ENCODE peak calls at places on chromosomes 11 and 22, in ten cellular contexts. L is foreskin fibroblast; Q is brain microvascular endothelial cell; G is activated CD8-positive, alpha-beta T cell treated with anti-CD3 and anti-CD28 coated beads for 36 hours; R is right lobe of liver; J is A673; W is fibroblast of lung; A is nephron progenitor cell; Z is fibroblast of villous mesenchyme; N is GM23338. E is an unnamed sample.
A peak's percentile ranks its signal among the peaks of the same experiment; 100 is the strongest.

GRCh38 chr11:23471878-23472277 is 611.6 kb upstream of the CCDC179 start:
- DNase-seq in Z (no peak), J (no peak), W (no peak), N (no peak), Q (no peak), R (no peak), G (no peak), L (no peak), A (no peak), E (no peak)

GRCh38 chr11:74019104-74019738 is 10.3 kb upstream of the UCP3 start:
- DNase-seq in J (no peak), R (peak; percentile 84), L (no peak), Q (no peak), N (no peak), W (no peak), G (no peak), Z (peak; percentile 88), A (no peak), E (no peak)

GRCh38 chr11:111623527-111624030 is 21.3 kb downstream of the SIK2 start:
- DNase-seq in Z (no peak), N (no peak), Q (no peak), L (no peak), A (no peak), R (no peak), G (no peak), W (no peak), J (no peak), E (no peak)

GRCh38 chr22:43897751-43898261 is 6.0 kb upstream of the PNPLA5 start:
- DNase-seq in A (no peak), Q (peak; percentile 79), W (peak; percentile 67), R (peak; percentile 90), Z (peak; percentile 18), G (no peak), J (no peak), L (no peak), N (no peak), E (no peak)

GRCh38 chr22:44516841-44517240 is 18.8 kb upstream of the RTL6 start:
- DNase-seq in J (no peak), N (no peak), G (no peak), Q (no peak), L (no peak), Z (no peak), R (no peak), W (no peak), A (no peak), E (no peak)

GRCh38 chr22:24068717-24069116 is 57.6 kb downstream of the CABIN1 start:
- DNase-seq in A (no peak), G (no peak), J (no peak), N (no peak), Q (no peak), L (no peak), R (peak; percentile 47), W (no peak), Z (no peak), E (no peak)

GRCh38 chr11:12599408-12600143 is 74.6 kb upstream of the TEAD1 start:
- DNase-seq in W (no peak), G (peak; percentile 46), R (peak; percentile 82), L (no peak), A (peak; percentile 67), Q (no peak), Z (no peak), N (peak; percentile 79), J (peak; percentile 69), E (no peak)

GRCh38 chr22:32979606-32980005 is 78.6 kb downstream of the SYN3 start:
- DNase-seq in Q (no peak), N (no peak), G (no peak), L (no peak), R (peak; percentile 68), W (no peak), Z (no peak), J (no peak), A (no peak), E (no peak)

GRCh38 chr11:131524186-131524585 is 153.8 kb downstream of the NTM start:
- DNase-seq in Q (no peak), A (no peak), R (no peak), N (no peak), J (no peak), W (no peak), Z (no peak), G (no peak), L (no peak), E (no peak)

GRCh38 chr11:100789500-100789899 is 102.4 kb downstream of the ARHGAP42 start:
- DNase-seq in G (no peak), N (no peak), A (no peak), L (no peak), W (peak; percentile 11), R (peak; percentile 81), J (peak; percentile 17), Z (peak; percentile 34), Q (no peak), E (no peak)

GRCh38 chr11:60485987-60486386 is 6.6 kb upstream of the MS4A12 start:
- DNase-seq in W (no peak), G (peak; percentile 42), L (no peak), R (no peak), Q (no peak), N (peak; percentile 73), Z (no peak), A (peak; percentile 19), J (peak; percentile 69), E (no peak)

GRCh38 chr11:33027233-33027632 is 11.6 kb downstream of the DEPDC7 start:
- DNase-seq in W (no peak), N (no peak), L (no peak), Z (no peak), A (no peak), Q (no peak), G (no peak), R (no peak), J (no peak), E (no peak)

GRCh38 chr22:47782461-47783075 is 1020.1 kb downstream of the TBC1D22A start:
- DNase-seq in G (no peak), L (no peak), A (no peak), R (no peak), J (no peak), N (no peak), Q (no peak), W (no peak), Z (no peak), E (no peak)

GRCh38 chr11:111565111-111565720 is 24.7 kb downstream of the LAYN start:
- DNase-seq in L (peak; percentile 54), A (peak; percentile 68), J (peak; percentile 88), G (peak; percentile 80), R (peak; percentile 73), W (peak; percentile 88), Z (peak; percentile 83), N (peak; percentile 87), Q (peak; percentile 79), E (no peak)

GRCh38 chr11:12602421-12602820 is 71.8 kb upstream of the TEAD1 start:
- DNase-seq in R (no peak), Z (peak; percentile 43), Q (no peak), N (no peak), G (no peak), W (peak; percentile 71), L (no peak), J (peak; percentile 76), A (no peak), E (no peak)

GRCh38 chr11:119572481-119573424 is 149.8 kb upstream of the THY1 start:
- DNase-seq in R (no peak), Z (no peak), W (no peak), J (no peak), N (peak; percentile 69), G (no peak), L (no peak), A (no peak), Q (no peak), E (no peak)
- TF ChIP-seq CTCF in R (no peak), Z (no peak), W (no peak), J (peak; percentile 20), N (peak; percentile 42), G (no peak), L (no peak), A (no peak), Q (peak; percentile 18), E (peak; percentile 5)

GRCh38 chr22:37564111-37564711 is 3.9 kb downstream of the CDC42EP1 start:
- DNase-seq in A (no peak), R (no peak), Q (no peak), L (no peak), W (peak; percentile 39), N (no peak), G (no peak), Z (peak; percentile 74), J (no peak), E (no peak)
- TF ChIP-seq CTCF in A (no peak), R (no peak), Q (peak; percentile 29), L (no peak), W (peak; percentile 4), N (no peak), G (no peak), Z (no peak), J (no peak), E (peak; percentile 3)

GRCh38 chr11:62588966-62589637 is 2.2 kb downstream of the TUT1 start:
- DNase-seq in G (peak; percentile 51), N (peak; percentile 55), J (no peak), Z (peak; percentile 23), A (no peak), Q (peak; percentile 50), W (peak; percentile 21), L (no peak), R (no peak), E (no peak)
- TF ChIP-seq CTCF in G (peak; percentile 40), N (peak; percentile 37), J (peak; percentile 45), Z (peak; percentile 42), A (peak; percentile 31), Q (peak; percentile 64), W (peak; percentile 22), L (peak; percentile 30), R (no peak), E (peak; percentile 30)

DNA sequence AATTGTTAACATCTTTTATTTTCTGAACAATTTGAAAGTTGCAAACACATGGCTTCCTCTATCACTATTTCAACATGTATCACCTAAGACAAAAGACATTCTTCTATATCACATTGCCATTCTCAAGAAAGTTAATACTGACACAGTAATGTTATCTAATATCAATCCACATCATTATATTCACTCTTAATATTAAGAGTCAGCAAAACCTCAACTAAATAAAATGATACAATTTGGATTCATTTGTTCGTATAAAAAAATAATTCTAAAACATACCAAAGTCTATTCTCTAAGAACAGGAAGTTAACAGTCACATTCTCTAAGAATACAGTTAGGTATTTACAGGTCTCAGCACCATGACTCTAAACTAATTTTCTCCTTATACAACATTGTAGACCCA is 52.0 kb downstream of the ABTB2 start:
- DNase-seq in N (no peak), Q (no peak), R (no peak), J (no peak), W (no peak), G (no peak), L (no peak), A (no peak), Z (no peak), E (no peak)
- TF ChIP-seq CTCF in N (no peak), Q (no peak), R (no peak), J (no peak), W (no peak), G (no peak), L (no peak), A (no peak), Z (no peak), E (no peak)

E was measured in AG09309.